ENCODE peak calls at places on chromosomes 6 and 20, in five cellular contexts. N is cardiac muscle cell, U is endodermal cell, G is GM23248, X is right lobe of liver. Z is an unnamed sample. For H3K9me3, the result is how much of the 10 kb centered on the place peaks cover.

GRCh38 chr6:150251566-150252186 is 108.8 kb downstream of the PPP1R14C start:
- DNase-seq in N (no peak), U (no peak), G (no peak), X (no peak), Z (no peak)

GRCh38 chr20:47250360-47250759 is 106.1 kb downstream of the ZMYND8 start:
- DNase-seq in N (no peak), U (no peak), G (no peak), X (no peak), Z (no peak)

GRCh38 chr6:112571886-112572285 is 224.8 kb downstream of the RFPL4B start:
- DNase-seq in N (no peak), U (no peak), G (peak), X (no peak), Z (peak)

GRCh38 chr6:2103644-2104523 is 141.5 kb downstream of the GMDS start:
- DNase-seq in N (peak), U (no peak), G (peak), X (peak), Z (peak)

GRCh38 chr20:23445596-23446217 is 6.2 kb downstream of the CSTL1 start:
- DNase-seq in N (no peak), U (no peak), G (peak), X (no peak), Z (peak)

GRCh38 chr20:45377191-45377775 is 842 bp downstream of the TP53TG5 start:
- DNase-seq in N (no peak), U (no peak), G (no peak), X (no peak), Z (no peak)

GRCh38 chr20:12153616-12154015 is 235.9 kb downstream of the BTBD3 start:
- DNase-seq in N (no peak), U (no peak), G (no peak), X (no peak), Z (peak)

GRCh38 chr20:45011108-45011526 is 44.8 kb downstream of the STK4 start:
- DNase-seq in N (peak), U (peak), G (peak), X (no peak), Z (peak)

GRCh38 chr6:13465734-13466133 is 21.7 kb downstream of the GFOD1 start:
- DNase-seq in N (no peak), U (no peak), G (peak), X (no peak), Z (no peak)

GRCh38 chr6:41519748-41520699 is 26.2 kb upstream of the FOXP4 start:
- DNase-seq in N (no peak), U (peak), G (no peak), X (no peak), Z (no peak)

GRCh38 chr6:26126394-26127221 is 39.4 kb downstream of the HFE start:
- DNase-seq in N (peak), U (peak), G (no peak), X (no peak), Z (peak)

GRCh38 chr6:53042112-53042511 is 23.1 kb upstream of the FBXO9 start:
- DNase-seq in N (no peak), U (no peak), G (peak), X (no peak), Z (peak)

GRCh38 chr6:36938536-36938935 is 16.0 kb upstream of the PI16 start:
- DNase-seq in N (no peak), U (peak), G (peak), X (peak), Z (peak)

GRCh38 chr6:159836294-159837140 is 36.4 kb downstream of the PNLDC1 start:
- DNase-seq in N (no peak), U (no peak), G (no peak), X (no peak), Z (peak)

GRCh38 chr6:4797590-4797989 is 21.4 kb downstream of the CDYL start:
- DNase-seq in N (no peak), U (no peak), G (peak), X (no peak), Z (no peak)

GRCh38 chr6:111628117-111628866 is 22.6 kb upstream of the TRAF3IP2 start:
- DNase-seq in N (no peak), U (no peak), G (peak), X (no peak), Z (no peak)

GRCh38 chr6:110035321-110035720 is 57.2 kb downstream of the GPR6 start:
- DNase-seq in N (no peak), U (no peak), G (no peak), X (no peak), Z (no peak)

GRCh38 chr20:31843288-31843687 is 2.1 kb downstream of the FOXS1 start:
- DNase-seq in N (no peak), U (no peak), G (no peak), X (no peak), Z (no peak)

GRCh38 chr6:28537065-28537464 is 11.4 kb downstream of the GPX5 start:
- DNase-seq in N (peak), U (peak), G (peak), X (no peak), Z (no peak)

GRCh38 chr20:64101731-64102621 is 5.4 kb downstream of the NPBWR2 start:
- DNase-seq in N (peak), U (peak), G (peak), X (no peak), Z (no peak)

GRCh38 chr6:53179961-53180651 is 31.5 kb upstream of the GCM1 start:
- DNase-seq in N (peak), U (no peak), G (no peak), X (peak), Z (peak)

GRCh38 chr20:51541189-51542032 is 1.1 kb downstream of the NFATC2 start:
- DNase-seq in N (peak), U (peak), G (peak), X (peak), Z (peak)

GRCh38 chr6:107813555-107814194 is 10.4 kb downstream of the SCML4 start:
- DNase-seq in N (no peak), U (peak), G (no peak), X (no peak), Z (no peak)

GRCh38 chr6:35602133-35602946 is 86.4 kb downstream of the FKBP5 start:
- DNase-seq in N (peak), U (no peak), G (peak), X (no peak), Z (peak)

GRCh38 chr6:144349690-144350132 is 64.6 kb downstream of the UTRN start:
- DNase-seq in N (no peak), U (no peak), G (peak), X (no peak), Z (peak)

GRCh38 chr20:37316116-37316774 is 26.8 kb downstream of the MANBAL start:
- DNase-seq in N (no peak), U (no peak), G (no peak), X (no peak), Z (no peak)

GRCh38 chr6:53151676-53152075 is 3.0 kb upstream of the GCM1 start:
- DNase-seq in N (no peak), U (peak), G (peak), X (no peak), Z (no peak)

GRCh38 chr20:9999660-10000059 is 35.1 kb upstream of the ANKEF1 start:
- DNase-seq in N (no peak), U (no peak), G (peak), X (no peak), Z (no peak)

GRCh38 chr6:9064156-9064555 is 628.8 kb upstream of the SLC35B3 start:
- DNase-seq in N (no peak), U (no peak), G (no peak), X (no peak), Z (no peak)

GRCh38 chr6:89260832-89261231 is 43.7 kb upstream of the GABRR1 start:
- DNase-seq in N (peak), U (no peak), G (peak), X (no peak), Z (no peak)

GRCh38 chr6:96923871-96924493 is 546 bp upstream of the KLHL32 start:
- DNase-seq in N (peak), U (peak), G (peak), X (no peak), Z (no peak)

GRCh38 chr20:61731363-61732181 is 334.1 kb downstream of the TAF4 start:
- DNase-seq in N (no peak), U (no peak), G (peak), X (no peak), Z (peak)

GRCh38 chr6:21996425-21997207 is 300.2 kb downstream of the PRL start:
- DNase-seq in N (no peak), U (no peak), G (no peak), X (no peak), Z (peak)

GRCh38 chr20:44495802-44496481 is 20.3 kb downstream of the TTPAL start:
- DNase-seq in N (no peak), U (no peak), G (peak), X (no peak), Z (peak)

GRCh38 chr6:82906951-82907350 is 158.7 kb downstream of the UBE3D start:
- DNase-seq in N (no peak), U (no peak), G (peak), X (no peak), Z (peak)

GRCh38 chr6:168341280-168341679 is 21.7 kb upstream of the DACT2 start:
- DNase-seq in N (no peak), U (no peak), G (no peak), X (no peak), Z (no peak)
- H3K9me3 ChIP-seq in N (under half), U (under half), G (under half), X (under half), Z (under half)

GRCh38 chr6:137160763-137161162 is 12.7 kb downstream of the IL22RA2 start:
- DNase-seq in N (no peak), U (no peak), G (peak), X (no peak), Z (peak)

GRCh38 chr6:137162692-137163303 is 10.6 kb downstream of the IL22RA2 start:
- DNase-seq in N (no peak), U (no peak), G (no peak), X (no peak), Z (no peak)

GRCh38 chr6:137161975-137162374 is 11.5 kb downstream of the IL22RA2 start:
- DNase-seq in N (no peak), U (no peak), G (no peak), X (no peak), Z (no peak)

GRCh38 chr6:137157601-137158000 is 15.8 kb downstream of the IL22RA2 start:
- DNase-seq in N (no peak), U (no peak), G (no peak), X (no peak), Z (no peak)

DNA sequence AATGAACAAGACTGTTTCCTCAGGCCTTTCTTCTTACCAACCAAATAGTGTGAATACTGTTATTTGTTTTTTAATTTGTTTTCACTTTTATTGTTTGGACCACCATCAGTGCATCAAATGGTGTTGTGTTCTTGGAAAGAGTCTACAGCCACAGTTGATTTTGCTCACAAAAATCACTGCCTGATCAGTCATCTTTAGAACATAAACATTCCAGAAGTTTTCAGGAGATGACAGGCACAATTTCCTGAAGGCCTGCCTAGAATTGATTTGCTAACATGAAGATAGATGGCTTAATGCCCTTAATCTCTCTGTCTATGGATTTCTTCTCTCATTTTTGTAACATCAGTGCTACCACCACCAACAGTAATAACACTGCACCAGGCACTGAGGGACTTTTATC is 13.5 kb downstream of the IL22RA2 start:
- DNase-seq in N (no peak), U (no peak), G (no peak), X (no peak), Z (no peak)
- H3K9me3 ChIP-seq in N (under half), U (under half), G (under half), X (under half), Z (under half)

DNA sequence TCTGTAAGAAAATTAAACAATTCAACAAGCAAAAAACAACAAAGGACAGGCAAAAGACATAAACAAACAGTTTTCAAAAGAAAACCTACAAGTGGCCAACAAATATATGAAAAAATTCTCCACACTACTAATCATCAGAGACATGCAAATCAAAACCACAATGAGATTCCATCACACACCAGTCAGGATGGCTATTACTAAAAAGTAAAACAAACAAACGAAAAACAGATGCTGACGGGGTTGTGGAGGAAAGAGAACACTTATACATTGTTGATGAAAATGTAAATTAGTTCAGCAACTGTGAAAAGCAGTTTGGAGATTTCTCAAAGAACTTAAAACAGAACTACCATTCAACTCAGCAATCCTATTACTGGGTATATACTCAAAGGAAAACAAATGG is 537.6 kb downstream of the HDGFL1 start:
- DNase-seq in N (no peak), U (no peak), G (peak), X (no peak), Z (peak)
- H3K9me3 ChIP-seq in N (under half), U (under half), G (under half), X (under half), Z (under half)

DNA sequence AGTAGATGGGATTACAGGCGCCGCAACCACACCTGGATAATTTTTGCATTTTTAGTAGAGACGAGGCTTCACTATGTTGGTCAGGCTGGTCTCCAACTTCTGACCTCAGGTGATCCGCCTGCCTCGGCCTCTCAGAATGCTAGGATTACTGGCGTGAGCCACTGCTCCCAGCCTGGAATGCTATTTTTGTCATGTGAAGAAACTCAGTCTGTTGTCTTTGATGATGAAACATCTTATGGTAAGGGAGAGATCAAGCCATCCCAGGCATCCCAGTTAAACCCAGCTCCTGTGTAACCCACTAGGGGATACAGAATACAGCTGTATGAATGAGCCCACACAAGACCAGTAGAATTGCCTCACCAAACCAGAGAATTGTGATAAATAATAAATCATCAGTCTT is 83.6 kb upstream of the RBM24 start:
- DNase-seq in N (no peak), U (no peak), G (no peak), X (no peak), Z (no peak)
- H3K9me3 ChIP-seq in N (under half), U (under half), G (under half), X (under half), Z (under half)

GRCh38 chr20:56179051-56179450 is 69.5 kb upstream of the MC3R start:
- DNase-seq in N (no peak), U (no peak), G (no peak), X (no peak), Z (no peak)
- H3K9me3 ChIP-seq in N (under half), U (half or more), G (under half), X (under half), Z (under half)

DNA sequence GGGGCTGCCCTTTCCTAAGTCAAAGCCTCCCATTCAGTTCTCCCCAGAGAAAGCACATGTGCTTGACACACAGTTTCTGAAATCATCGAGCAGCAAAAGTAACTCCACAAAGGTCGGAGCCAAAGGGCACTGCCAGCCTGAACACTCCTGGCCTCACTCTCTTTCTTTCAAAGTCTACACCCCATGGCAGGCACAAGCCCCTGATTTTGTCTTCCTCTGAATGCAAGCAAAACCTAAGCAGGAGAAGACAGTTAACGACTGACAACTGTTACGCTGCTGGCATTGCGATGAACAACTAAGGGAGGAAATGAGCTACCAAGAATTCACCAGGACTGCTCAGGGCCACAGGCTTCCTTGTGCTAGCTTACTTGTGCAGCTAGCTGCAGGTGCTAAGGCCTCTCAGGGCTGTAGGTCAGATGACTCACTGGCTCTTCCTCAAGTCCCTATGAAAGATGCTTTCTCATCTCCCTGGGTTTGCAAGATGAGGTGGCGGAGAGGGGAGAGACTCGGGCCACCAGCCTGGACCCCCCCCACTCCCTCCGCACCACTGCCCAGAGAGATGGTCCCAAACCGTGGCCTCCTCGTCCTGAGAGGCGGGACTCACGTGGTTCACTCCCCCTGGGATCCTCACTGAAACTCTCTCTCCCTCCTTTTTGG is 208.2 kb downstream of the DLL1 start:
- DNase-seq in N (no peak), U (peak), G (no peak), X (peak), Z (no peak)
- H3K9me3 ChIP-seq in N (under half), U (under half), G (under half), X (under half), Z (under half)

DNA sequence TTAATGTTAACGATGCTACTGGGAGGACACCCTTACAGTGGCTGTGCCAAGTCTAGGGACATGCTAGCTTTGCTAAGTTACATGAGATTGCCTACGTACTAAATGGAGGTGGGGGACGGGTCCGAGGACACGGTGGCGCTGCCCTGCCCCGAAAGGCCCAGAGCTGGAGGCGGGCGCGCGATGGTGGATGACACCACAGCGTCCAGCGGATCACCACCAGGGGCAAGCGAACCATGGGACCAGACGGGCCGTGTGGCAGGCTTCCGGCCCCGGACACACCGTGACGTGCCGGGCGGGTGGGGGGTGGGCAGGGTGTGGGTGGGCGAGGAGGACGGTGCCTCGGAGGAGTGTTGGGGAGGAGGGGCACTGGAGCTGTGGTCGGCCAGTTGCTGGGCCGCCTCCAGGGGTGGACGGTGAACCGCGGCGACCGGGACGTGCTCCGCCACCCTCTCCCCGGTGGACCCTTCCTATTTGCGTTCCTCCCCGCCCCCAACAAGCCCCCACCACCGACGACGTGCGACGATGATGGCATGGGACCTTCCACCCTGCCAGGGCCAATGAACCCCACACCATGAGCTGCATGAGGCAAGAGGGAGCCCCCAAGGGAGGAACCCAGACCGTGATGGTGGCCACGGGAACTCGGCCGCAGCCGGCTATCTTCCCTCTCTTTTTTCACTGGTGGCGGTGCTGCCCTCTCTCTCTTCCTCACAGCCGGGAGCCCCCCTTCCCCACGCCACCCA is 773.3 kb upstream of the DEFB115 start:
- DNase-seq in N (no peak), U (peak), G (no peak), X (no peak), Z (no peak)
- H3K9me3 ChIP-seq in N (under half), U (under half), G (under half), X (under half), Z (under half)

DNA sequence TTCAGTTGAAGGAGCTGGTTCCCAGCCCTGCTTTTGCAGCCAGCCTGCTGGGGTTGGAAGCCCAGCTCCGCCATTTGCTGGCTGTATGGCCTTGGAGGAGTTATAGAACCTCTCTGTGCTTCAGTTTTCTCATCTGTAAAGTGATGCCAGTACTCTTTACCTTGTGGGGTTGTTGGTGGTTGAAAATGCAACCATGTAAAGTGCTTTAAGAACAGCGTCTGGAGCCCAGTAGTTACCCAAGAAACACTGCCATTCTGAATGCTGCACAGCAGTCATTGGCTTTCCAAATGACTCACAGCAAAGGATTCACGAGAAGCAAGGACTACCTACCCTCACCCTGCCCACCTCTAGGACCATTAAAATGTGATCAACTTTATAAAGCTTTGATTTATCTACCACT is 154.4 kb downstream of the F13A1 start:
- DNase-seq in N (no peak), U (no peak), G (no peak), X (no peak), Z (no peak)
- H3K9me3 ChIP-seq in N (under half), U (under half), G (under half), X (under half), Z (under half)

GRCh38 chr6:164207024-164207423 is 792.5 kb downstream of the QKI start:
- DNase-seq in N (no peak), U (no peak), G (no peak), X (no peak), Z (no peak)
- H3K9me3 ChIP-seq in N (under half), U (under half), G (under half), X (under half), Z (under half)

Z was measured in astrocyte.